ENCODE peak calls at places on chromosomes 11 and 22, in seven cellular contexts. W, K, E, D, I, X and C are unnamed samples.
A peak's percentile ranks its signal among the peaks of the same experiment; 100 is the strongest.

GRCh38 chr22:47192106-47192650 is 429.7 kb downstream of the TBC1D22A start:
- DNase-seq in W (no peak), K (no peak), E (no peak), D (no peak), I (no peak), X (no peak), C (no peak)

GRCh38 chr11:65903068-65903481 is 2.9 kb upstream of the FOSL1 start:
- DNase-seq in W (peak; percentile 96), K (peak; percentile 90), E (peak; percentile 100), D (no peak), I (no peak), X (no peak), C (peak; percentile 64)

GRCh38 chr11:62553839-62554361 is 7.3 kb upstream of the AHNAK start:
- DNase-seq in W (no peak), K (peak; percentile 78), E (peak; percentile 95), D (no peak), I (peak; percentile 51), X (no peak), C (peak; percentile 80)

GRCh38 chr22:22810018-22810427 is 77.6 kb upstream of the IGLL5 start:
- DNase-seq in W (no peak), K (peak; percentile 46), E (no peak), D (peak; percentile 78), I (no peak), X (peak; percentile 21), C (no peak)

GRCh38 chr11:69535928-69536327 is 54.5 kb downstream of the LINC01488 start:
- DNase-seq in W (no peak), K (no peak), E (no peak), D (no peak), I (no peak), X (no peak), C (no peak)

GRCh38 chr22:37904572-37905533 is 1.2 kb upstream of the MICALL1 start:
- DNase-seq in W (peak; percentile 97), K (peak; percentile 81), E (peak; percentile 95), D (no peak), I (peak; percentile 95), X (peak; percentile 33), C (peak; percentile 94)

GRCh38 chr22:50621948-50622722 is 5.8 kb downstream of the ARSA start:
- DNase-seq in W (no peak), K (no peak), E (no peak), D (peak; percentile 45), I (no peak), X (no peak), C (no peak)

GRCh38 chr11:17810736-17811135 is 76.2 kb downstream of the KCNC1 start:
- DNase-seq in W (no peak), K (no peak), E (no peak), D (no peak), I (no peak), X (no peak), C (no peak)

GRCh38 chr11:120539681-120540369 is 28.3 kb downstream of the GRIK4 start:
- DNase-seq in W (no peak), K (no peak), E (no peak), D (no peak), I (no peak), X (no peak), C (no peak)

GRCh38 chr11:132171031-132171430 is 800.6 kb downstream of the NTM start:
- DNase-seq in W (no peak), K (no peak), E (no peak), D (no peak), I (no peak), X (no peak), C (no peak)

GRCh38 chr11:79973701-79974626 is 533.1 kb upstream of the TENM4 start:
- DNase-seq in W (peak; percentile 82), K (no peak), E (no peak), D (no peak), I (no peak), X (no peak), C (peak; percentile 7)

GRCh38 chr22:38570841-38571364 is 920 bp upstream of the DMC1 start:
- DNase-seq in W (no peak), K (peak; percentile 28), E (peak; percentile 29), D (peak; percentile 53), I (no peak), X (peak; percentile 31), C (no peak)

GRCh38 chr11:88631497-88631896 is 294.0 kb upstream of the CTSC start:
- DNase-seq in W (peak; percentile 70), K (no peak), E (no peak), D (no peak), I (no peak), X (no peak), C (no peak)

GRCh38 chr11:83070878-83071640 is 638 bp downstream of the RAB30 start:
- DNase-seq in W (peak; percentile 29), K (no peak), E (no peak), D (peak; percentile 28), I (no peak), X (no peak), C (peak; percentile 21)

GRCh38 chr11:121928597-121929580 is 187.1 kb downstream of the BLID start:
- DNase-seq in W (peak; percentile 49), K (no peak), E (no peak), D (no peak), I (no peak), X (no peak), C (no peak)

GRCh38 chr22:22210375-22210774 is 34.2 kb upstream of the VPREB1 start:
- DNase-seq in W (no peak), K (peak; percentile 19), E (no peak), D (no peak), I (peak; percentile 20), X (peak; percentile 74), C (peak; percentile 5)

GRCh38 chr11:428295-428694 is 13.5 kb upstream of the SIGIRR start:
- DNase-seq in W (no peak), K (no peak), E (no peak), D (no peak), I (no peak), X (no peak), C (no peak)

GRCh38 chr11:75547177-75547576 is 14.9 kb upstream of the SERPINH1 start:
- DNase-seq in W (no peak), K (no peak), E (no peak), D (no peak), I (no peak), X (no peak), C (no peak)

GRCh38 chr11:118572075-118572913 is at the start of gene ARCN1:
- DNase-seq in W (peak; percentile 91), K (peak; percentile 66), E (peak; percentile 64), D (peak; percentile 84), I (no peak), X (peak; percentile 62), C (peak; percentile 53)